ENCODE peak calls at places on chromosomes 2 and 18, in ten cellular contexts. F is ELR; I is epithelial cell of esophagus; W is stimulated activated CD8-positive, alpha-beta memory T cell treated with anti-CD3 and anti-CD28 coated beads, Interleukin-15, amount 100 ng/mL, for 1 hour; G is NCI-H2081; T is myocyte; S is stimulated activated CD4-positive, alpha-beta T cell treated with anti-CD3 and anti-CD28 coated beads, TNF-alpha, amount 100 ng/mL, for 48 hours; D is CD4-positive, alpha-beta T cell; C is fibroblast of mammary gland; P is foreskin keratinocyte. Q is an unnamed sample.
A peak's percentile ranks its signal among the peaks of the same experiment; 100 is the strongest.

GRCh38 chr2:86087936-86088850 is 17.5 kb downstream of the POLR1A start:
- DNase-seq in F (no peak), I (no peak), W (no peak), G (no peak), T (no peak), S (no peak), D (no peak), C (no peak), P (no peak), Q (no peak)

GRCh38 chr2:172698041-172698863 is 37.4 kb upstream of the RAPGEF4 start:
- DNase-seq in F (peak; percentile 97), I (peak; percentile 89), W (no peak), G (no peak), T (no peak), S (no peak), D (no peak), C (peak; percentile 92), P (peak; percentile 95), Q (no peak)

GRCh38 chr2:220001693-220002260 is 374.3 kb downstream of the SLC4A3 start:
- DNase-seq in F (peak; percentile 39), I (no peak), W (no peak), G (no peak), T (peak; percentile 18), S (no peak), D (no peak), C (peak; percentile 28), P (no peak), Q (no peak)

GRCh38 chr2:232204457-232204931 is 174.1 kb upstream of the ALPP start:
- DNase-seq in F (no peak), I (no peak), W (no peak), G (no peak), T (peak; percentile 98), S (no peak), D (no peak), C (peak; percentile 50), P (no peak), Q (no peak)

GRCh38 chr2:120963997-120964396 is 228.3 kb downstream of the GLI2 start:
- DNase-seq in F (peak; percentile 41), I (no peak), W (no peak), G (no peak), T (peak; percentile 7), S (no peak), D (no peak), C (peak; percentile 49), P (no peak), Q (no peak)

GRCh38 chr2:73070651-73071451 is 661 bp downstream of the SFXN5 start:
- DNase-seq in F (peak; percentile 97), I (peak; percentile 94), W (peak; percentile 95), G (peak; percentile 92), T (peak; percentile 98), S (peak; percentile 89), D (peak; percentile 96), C (peak; percentile 93), P (peak; percentile 79), Q (peak; percentile 88)

GRCh38 chr2:3246928-3247714 is 130.5 kb downstream of the EIPR1 start:
- DNase-seq in F (no peak), I (no peak), W (no peak), G (no peak), T (no peak), S (no peak), D (no peak), C (no peak), P (no peak), Q (no peak)

GRCh38 chr2:200455958-200456421 is 53.9 kb downstream of the KCTD18 start:
- DNase-seq in F (no peak), I (no peak), W (no peak), G (no peak), T (no peak), S (peak; percentile 29), D (no peak), C (no peak), P (no peak), Q (no peak)

GRCh38 chr18:36187826-36188721 is 777 bp downstream of the MOCOS start:
- DNase-seq in F (peak; percentile 52), I (peak; percentile 53), W (no peak), G (no peak), T (peak; percentile 74), S (no peak), D (no peak), C (peak; percentile 57), P (no peak), Q (no peak)

GRCh38 chr2:8049851-8050571 is 631.8 kb upstream of the ID2 start:
- DNase-seq in F (no peak), I (peak; percentile 46), W (no peak), G (no peak), T (no peak), S (peak; percentile 78), D (no peak), C (no peak), P (no peak), Q (no peak)

GRCh38 chr2:6887783-6888192 is 10.2 kb downstream of the RSAD2 start:
- DNase-seq in F (no peak), I (no peak), W (no peak), G (no peak), T (no peak), S (no peak), D (no peak), C (no peak), P (no peak), Q (no peak)

GRCh38 chr18:70380915-70381896 is 92.4 kb downstream of the SOCS6 start:
- DNase-seq in F (no peak), I (peak; percentile 55), W (no peak), G (peak; percentile 87), T (no peak), S (no peak), D (no peak), C (no peak), P (no peak), Q (no peak)

GRCh38 chr2:203787954-203788353 is 79.6 kb upstream of the CTLA4 start:
- DNase-seq in F (no peak), I (no peak), W (no peak), G (no peak), T (no peak), S (no peak), D (no peak), C (no peak), P (no peak), Q (no peak)

GRCh38 chr2:137886432-137886831 is 77.8 kb upstream of the HNMT start:
- DNase-seq in F (peak; percentile 13), I (peak; percentile 53), W (no peak), G (peak; percentile 2), T (no peak), S (no peak), D (no peak), C (no peak), P (no peak), Q (no peak)

GRCh38 chr2:74440005-74440377 is 1.7 kb downstream of the RTKN start:
- DNase-seq in F (peak; percentile 66), I (no peak), W (no peak), G (no peak), T (peak; percentile 93), S (no peak), D (no peak), C (peak; percentile 46), P (no peak), Q (no peak)

GRCh38 chr2:107393516-107393915 is 433.2 kb upstream of the RGPD4 start:
- DNase-seq in F (peak; percentile 5), I (peak; percentile 35), W (no peak), G (no peak), T (no peak), S (no peak), D (no peak), C (no peak), P (peak; percentile 5), Q (no peak)

GRCh38 chr18:34976899-34977786 is 64.1 kb upstream of the MAPRE2 start:
- DNase-seq in F (peak; percentile 69), I (peak; percentile 24), W (peak; percentile 65), G (peak; percentile 73), T (peak; percentile 78), S (no peak), D (peak; percentile 79), C (peak; percentile 20), P (no peak), Q (peak; percentile 45)

GRCh38 chr2:81467096-81467495 is 1162.5 kb upstream of the LRRTM1 start:
- DNase-seq in F (no peak), I (no peak), W (no peak), G (no peak), T (no peak), S (no peak), D (no peak), C (no peak), P (no peak), Q (peak; percentile 4)

GRCh38 chr18:26736301-26736700 is 129.2 kb downstream of the AQP4 start:
- DNase-seq in F (no peak), I (no peak), W (no peak), G (no peak), T (no peak), S (no peak), D (no peak), C (no peak), P (no peak), Q (no peak)

GRCh38 chr2:30979822-30980245 is 158.4 kb downstream of the GALNT14 start:
- DNase-seq in F (peak; percentile 66), I (peak; percentile 98), W (no peak), G (no peak), T (no peak), S (no peak), D (no peak), C (peak; percentile 71), P (peak; percentile 95), Q (no peak)

GRCh38 chr2:233882353-233882752 is 14.2 kb upstream of the MSL3B start:
- DNase-seq in F (no peak), I (no peak), W (no peak), G (no peak), T (no peak), S (no peak), D (no peak), C (no peak), P (no peak), Q (no peak)

GRCh38 chr2:37599688-37600525 is 71.5 kb downstream of the CDC42EP3 start:
- DNase-seq in F (no peak), I (no peak), W (peak; percentile 42), G (no peak), T (no peak), S (no peak), D (peak; percentile 71), C (no peak), P (no peak), Q (peak; percentile 68)

GRCh38 chr2:50401772-50402653 is 629.9 kb downstream of the NRXN1 start:
- DNase-seq in F (peak; percentile 10), I (peak; percentile 71), W (no peak), G (peak; percentile 68), T (peak; percentile 5), S (peak; percentile 6), D (no peak), C (peak; percentile 53), P (no peak), Q (peak; percentile 6)

GRCh38 chr18:50989711-50990110 is 21.9 kb downstream of the ELAC1 start:
- DNase-seq in F (no peak), I (no peak), W (no peak), G (no peak), T (peak; percentile 25), S (no peak), D (no peak), C (no peak), P (no peak), Q (no peak)

GRCh38 chr18:79677840-79678239 is 1.8 kb upstream of the CTDP1 start:
- DNase-seq in F (no peak), I (no peak), W (no peak), G (no peak), T (no peak), S (no peak), D (no peak), C (no peak), P (no peak), Q (no peak)

GRCh38 chr18:57803119-57803969 is at the start of gene ATP8B1:
- DNase-seq in F (peak; percentile 82), I (peak; percentile 96), W (no peak), G (peak; percentile 45), T (peak; percentile 67), S (no peak), D (no peak), C (peak; percentile 61), P (peak; percentile 67), Q (no peak)

GRCh38 chr2:8490166-8490565 is 191.7 kb upstream of the ID2 start:
- DNase-seq in F (no peak), I (no peak), W (no peak), G (no peak), T (no peak), S (no peak), D (peak; percentile 15), C (no peak), P (no peak), Q (no peak)

GRCh38 chr18:43606800-43607199 is 329.5 kb upstream of the SYT4 start:
- DNase-seq in F (no peak), I (no peak), W (no peak), G (no peak), T (peak; percentile 50), S (no peak), D (no peak), C (no peak), P (no peak), Q (no peak)

Q was measured in T-helper 17 cell.